ENCODE peak calls at places on chromosomes 5 and 9, in seven cellular contexts. Y is T-cell, W is NCI-H1105, I is NCI-H1092 treated with DMSO at 0.1 percent for 48 hours, K is glutamatergic neuron, D is DMS153, S is uterus. J is an unnamed sample.

GRCh38 chr9:108444400-108445358 is 411.1 kb downstream of the ACTL7B start:
- DNase-seq in I (peak; percentile 94), Y (no peak), W (peak; percentile 85), S (peak; percentile 44), K (no peak), D (peak; percentile 98), J (no peak)

GRCh38 chr5:41929035-41929434 is 4.0 kb downstream of the FBXO4 start:
- DNase-seq in W (no peak), K (no peak), I (no peak), Y (no peak), S (no peak), D (no peak), J (no peak)

GRCh38 chr9:123926986-123927385 is 2.9 kb downstream of the DENND1A start:
- DNase-seq in W (no peak), Y (no peak), D (no peak), S (no peak), I (no peak), K (no peak), J (no peak)

GRCh38 chr9:97501177-97501971 is at the start of gene TMOD1:
- DNase-seq in K (peak; percentile 55), Y (peak; percentile 8), I (peak; percentile 41), D (peak; percentile 14), S (peak; percentile 69), W (peak; percentile 60), J (peak; percentile 20)

GRCh38 chr5:179729303-179729702 is 3.3 kb upstream of the MAML1 start:
- DNase-seq in D (no peak), S (no peak), W (no peak), I (no peak), Y (no peak), K (no peak), J (no peak)

GRCh38 chr5:82975812-82976211 is 101.4 kb downstream of the TMEM167A start:
- DNase-seq in Y (no peak), W (no peak), I (no peak), K (no peak), D (no peak), S (no peak), J (no peak)

GRCh38 chr5:44875661-44876250 is 67.0 kb downstream of the MRPS30 start:
- DNase-seq in Y (no peak), S (no peak), I (no peak), W (no peak), D (peak; percentile 14), K (no peak), J (no peak)

GRCh38 chr5:53334431-53334941 is 145.9 kb upstream of the FST start:
- DNase-seq in I (no peak), S (no peak), K (no peak), W (no peak), D (no peak), Y (no peak), J (no peak)

GRCh38 chr5:78547731-78548189 is 100.8 kb downstream of the LHFPL2 start:
- DNase-seq in W (no peak), S (peak; percentile 95), Y (no peak), I (no peak), K (peak; percentile 53), D (no peak), J (no peak)

GRCh38 chr5:56986631-56986957 is 34.7 kb upstream of the MIER3 start:
- DNase-seq in I (no peak), Y (no peak), S (no peak), K (no peak), D (no peak), W (no peak), J (no peak)

GRCh38 chr9:37374892-37375291 is 47.6 kb upstream of the GRHPR start:
- DNase-seq in K (no peak), I (no peak), S (no peak), Y (no peak), W (no peak), D (no peak), J (peak; percentile 6)

GRCh38 chr9:132268725-132269352 is 85.9 kb downstream of the SETX start:
- DNase-seq in D (peak; percentile 62), I (peak; percentile 66), K (peak; percentile 82), S (peak; percentile 58), W (peak; percentile 41), Y (peak; percentile 47), J (peak; percentile 73)

GRCh38 chr9:78236511-78236950 is 656 bp downstream of the CEP78 start:
- DNase-seq in Y (no peak), K (no peak), W (no peak), S (peak; percentile 18), D (no peak), I (no peak), J (no peak)

GRCh38 chr9:107548298-107549142 is 59.0 kb upstream of the KLF4 start:
- DNase-seq in W (no peak), K (no peak), D (no peak), S (peak; percentile 81), Y (no peak), I (no peak), J (no peak)

GRCh38 chr5:83802686-83803085 is 82.0 kb upstream of the HAPLN1 start:
- DNase-seq in Y (no peak), S (no peak), D (no peak), K (no peak), I (no peak), W (no peak), J (no peak)

GRCh38 chr5:132859889-132860437 is 6.3 kb downstream of the GDF9 start:
- DNase-seq in S (no peak), Y (no peak), K (no peak), I (no peak), D (no peak), W (no peak), J (no peak)

GRCh38 chr5:153463806-153464205 is 26.7 kb upstream of the GRIA1 start:
- DNase-seq in W (no peak), D (no peak), Y (no peak), K (no peak), I (no peak), S (no peak), J (no peak)

GRCh38 chr9:107215381-107215780 is 67.7 kb upstream of the RAD23B start:
- DNase-seq in D (no peak), W (no peak), Y (no peak), K (no peak), I (no peak), S (no peak), J (no peak)

GRCh38 chr9:127918201-127919107 is 1.6 kb upstream of the ST6GALNAC4 start:
- DNase-seq in W (no peak), D (no peak), I (no peak), S (no peak), K (no peak), Y (no peak), J (no peak)

GRCh38 chr5:5587474-5587873 is 165.0 kb downstream of the ICE1 start:
- DNase-seq in K (no peak), W (no peak), S (no peak), Y (no peak), I (no peak), D (no peak), J (no peak)

GRCh38 chr5:142120247-142120935 is 11.8 kb downstream of the NDFIP1 start:
- DNase-seq in K (no peak), D (no peak), W (no peak), I (no peak), Y (no peak), S (no peak), J (no peak)

GRCh38 chr5:156096259-156096658 is 230.7 kb upstream of the SGCD start:
- DNase-seq in S (no peak), W (no peak), D (no peak), I (no peak), Y (no peak), K (no peak), J (no peak)

GRCh38 chr9:121985792-121986494 is 107.2 kb downstream of the TTLL11 start:
- DNase-seq in W (no peak), K (no peak), D (no peak), S (no peak), Y (no peak), I (no peak), J (no peak)

GRCh38 chr5:114362977-114363721 is 1.3 kb downstream of the KCNN2 start:
- DNase-seq in I (peak; percentile 24), D (no peak), W (no peak), K (peak; percentile 49), S (no peak), Y (no peak), J (no peak)

GRCh38 chr5:170115925-170116324 is 10.2 kb downstream of the FOXI1 start:
- DNase-seq in W (no peak), I (no peak), S (no peak), Y (no peak), K (no peak), D (no peak), J (no peak)

GRCh38 chr9:117704024-117704575 is at the start of gene TLR4:
- DNase-seq in W (no peak), D (peak; percentile 39), Y (no peak), S (peak; percentile 51), K (no peak), I (no peak), J (no peak)

GRCh38 chr9:61670616-61671015 is 480.8 kb downstream of the SPATA31A7 start:
- DNase-seq in D (no peak), K (no peak), S (no peak), W (no peak), I (no peak), Y (no peak), J (no peak)

J was measured in T-helper 2 cell.